ENCODE peak calls at places on chromosomes 5 and 9, in nine cellular contexts. A, J, M, H, X, K, U, Y and L are unnamed samples.

GRCh38 chr9:115157245-115157674 is 39.3 kb upstream of the TNC start:
- DNase-seq in A (no peak), J (no peak), M (no peak), H (no peak), X (no peak), K (peak), U (peak), Y (peak), L (no peak)

GRCh38 chr9:17134843-17135577 is at the start of gene CNTLN:
- DNase-seq in A (peak), J (no peak), M (peak), H (peak), X (peak), K (peak), U (peak), Y (peak), L (peak)

GRCh38 chr5:159768243-159768642 is 148.0 kb upstream of the ADRA1B start:
- DNase-seq in A (no peak), J (no peak), M (no peak), H (no peak), X (no peak), K (peak), U (no peak), Y (no peak), L (no peak)

GRCh38 chr9:86354882-86355399 is 731 bp upstream of the TUT7 start:
- DNase-seq in A (no peak), J (no peak), M (no peak), H (no peak), X (no peak), K (no peak), U (peak), Y (no peak), L (no peak)

GRCh38 chr5:39201160-39201794 is 18.1 kb downstream of the FYB1 start:
- DNase-seq in A (no peak), J (no peak), M (no peak), H (no peak), X (no peak), K (no peak), U (no peak), Y (no peak), L (no peak)

GRCh38 chr9:2616726-2617377 is 4.7 kb upstream of the VLDLR start:
- DNase-seq in A (no peak), J (peak), M (no peak), H (no peak), X (no peak), K (no peak), U (no peak), Y (no peak), L (no peak)

GRCh38 chr9:98318041-98318790 is 62.8 kb upstream of the TBC1D2 start:
- DNase-seq in A (no peak), J (no peak), M (no peak), H (no peak), X (no peak), K (no peak), U (no peak), Y (no peak), L (no peak)

GRCh38 chr9:20914556-20914955 is 116.9 kb downstream of the HACD4 start:
- DNase-seq in A (no peak), J (no peak), M (no peak), H (no peak), X (no peak), K (no peak), U (no peak), Y (no peak), L (no peak)

GRCh38 chr9:111952559-111952958 is 55.9 kb downstream of the UGCG start:
- DNase-seq in A (no peak), J (no peak), M (no peak), H (no peak), X (no peak), K (peak), U (peak), Y (no peak), L (peak)

GRCh38 chr9:27202056-27202455 is 93.0 kb downstream of the TEK start:
- DNase-seq in A (no peak), J (no peak), M (no peak), H (no peak), X (no peak), K (no peak), U (no peak), Y (no peak), L (no peak)

GRCh38 chr9:27194401-27195091 is 85.5 kb downstream of the TEK start:
- DNase-seq in A (peak), J (no peak), M (no peak), H (no peak), X (no peak), K (peak), U (peak), Y (peak), L (peak)

GRCh38 chr9:27195191-27195590 is 86.2 kb downstream of the TEK start:
- DNase-seq in A (no peak), J (no peak), M (no peak), H (no peak), X (no peak), K (peak), U (no peak), Y (no peak), L (no peak)

GRCh38 chr9:27196383-27196782 is 87.4 kb downstream of the TEK start:
- DNase-seq in A (no peak), J (no peak), M (no peak), H (no peak), X (no peak), K (no peak), U (no peak), Y (no peak), L (no peak)

GRCh38 chr9:27198175-27198574 is 89.2 kb downstream of the TEK start:
- DNase-seq in A (no peak), J (no peak), M (no peak), H (no peak), X (no peak), K (peak), U (peak), Y (no peak), L (no peak)
- H3K4me3 ChIP-seq in A (no peak), J (no peak), M (no peak), H (no peak), X (no peak), K (no peak), U (no peak), Y (no peak), L (no peak)

DNA sequence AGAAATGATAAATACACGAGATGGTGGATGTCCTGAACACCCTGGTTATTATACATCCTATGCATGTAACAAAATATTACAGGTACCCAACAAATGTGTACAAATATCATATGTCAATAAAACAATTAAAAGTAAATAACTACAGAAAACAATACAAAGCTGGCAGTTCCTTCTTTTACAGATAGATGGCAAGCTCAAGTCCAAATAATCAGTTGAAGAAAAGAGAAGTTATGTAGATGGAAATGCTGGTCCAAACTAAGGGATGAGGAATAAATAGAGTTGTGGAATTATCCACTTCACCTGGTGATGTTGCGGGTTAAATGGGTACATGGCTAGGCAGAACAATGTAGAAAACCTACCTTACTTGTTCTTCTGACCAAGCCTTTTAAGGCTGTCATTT is 79.4 kb downstream of the PALM2AKAP2 start:
- DNase-seq in A (no peak), J (no peak), M (no peak), H (no peak), X (no peak), K (peak), U (no peak), Y (no peak), L (no peak)
- TF ChIP-seq CTCF in A (no peak), J (peak), M (peak), H (peak), X (peak), K (peak), U (peak), Y (peak), L (peak)

GRCh38 chr9:35790385-35791291 is 753 bp upstream of the NPR2 start:
- DNase-seq in A (peak), J (no peak), M (peak), H (no peak), X (peak), K (peak), U (peak), Y (peak), L (peak)
- H3K4me3 ChIP-seq in A (peak), J (no peak), M (peak), H (peak), X (peak), K (no peak), U (no peak), Y (no peak), L (peak)

GRCh38 chr9:27573699-27574265 is 501 bp upstream of the C9orf72 start:
- DNase-seq in A (peak), J (peak), M (peak), H (peak), X (peak), K (peak), U (peak), Y (peak), L (peak)
- TF ChIP-seq CTCF in A (no peak), J (no peak), M (no peak), H (peak), X (peak), K (no peak), U (no peak), Y (no peak), L (no peak)

GRCh38 chr5:174799146-174799545 is 74.8 kb downstream of the MSX2 start:
- DNase-seq in A (no peak), J (no peak), M (no peak), H (no peak), X (no peak), K (peak), U (peak), Y (peak), L (peak)
- H3K4me3 ChIP-seq in A (no peak), J (no peak), M (no peak), H (no peak), X (no peak), K (no peak), U (no peak), Y (peak), L (no peak)

GRCh38 chr9:16039103-16039987 is 486.5 kb downstream of the CCDC171 start:
- DNase-seq in A (no peak), J (no peak), M (peak), H (no peak), X (peak), K (no peak), U (peak), Y (no peak), L (no peak)
- TF ChIP-seq CTCF in A (peak), J (peak), M (peak), H (peak), X (peak), K (no peak), U (peak), Y (peak), L (no peak)

DNA sequence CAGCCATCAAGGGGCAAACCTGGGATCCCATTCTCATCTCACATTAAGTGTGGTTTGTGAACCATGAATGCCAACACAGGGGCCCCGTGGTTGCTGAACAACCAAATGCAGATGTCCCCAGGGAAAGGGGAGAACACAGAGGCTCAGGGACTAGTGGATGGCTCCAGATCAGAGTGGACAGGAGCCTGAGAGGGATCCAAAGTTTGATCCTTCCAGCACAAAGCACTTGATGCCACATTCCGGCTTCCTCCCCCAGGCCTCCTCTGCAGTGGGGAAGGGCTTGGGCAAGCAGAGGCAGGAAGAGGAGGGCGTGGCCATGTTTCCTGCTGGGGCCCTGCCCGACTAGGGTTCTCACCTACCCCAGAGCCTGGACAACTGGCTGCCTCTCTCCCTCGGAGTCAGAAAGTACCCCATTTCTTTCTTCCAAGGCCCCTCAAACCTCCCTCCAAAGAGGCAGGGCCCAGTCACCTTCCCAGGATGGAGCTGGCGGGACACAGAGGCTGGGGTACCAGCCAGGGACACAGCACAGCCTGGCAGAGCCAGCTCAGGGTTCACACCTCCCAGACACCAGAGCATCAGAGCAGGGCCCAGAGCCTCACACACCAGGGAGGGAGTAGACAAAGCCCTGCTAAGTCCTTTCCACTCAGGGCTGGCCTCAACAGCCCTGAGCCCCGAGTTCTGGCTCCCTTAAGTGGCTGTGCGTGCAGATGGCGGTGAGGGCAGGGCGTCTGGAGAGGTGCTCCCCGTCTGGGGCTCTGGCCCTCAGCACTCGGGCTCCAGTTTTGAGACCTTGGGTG is 4.3 kb upstream of the RNF44 start:
- DNase-seq in A (no peak), J (no peak), M (peak), H (no peak), X (no peak), K (peak), U (no peak), Y (no peak), L (no peak)
- H3K4me3 ChIP-seq in A (no peak), J (peak), M (no peak), H (no peak), X (no peak), K (no peak), U (no peak), Y (no peak), L (no peak)

DNA sequence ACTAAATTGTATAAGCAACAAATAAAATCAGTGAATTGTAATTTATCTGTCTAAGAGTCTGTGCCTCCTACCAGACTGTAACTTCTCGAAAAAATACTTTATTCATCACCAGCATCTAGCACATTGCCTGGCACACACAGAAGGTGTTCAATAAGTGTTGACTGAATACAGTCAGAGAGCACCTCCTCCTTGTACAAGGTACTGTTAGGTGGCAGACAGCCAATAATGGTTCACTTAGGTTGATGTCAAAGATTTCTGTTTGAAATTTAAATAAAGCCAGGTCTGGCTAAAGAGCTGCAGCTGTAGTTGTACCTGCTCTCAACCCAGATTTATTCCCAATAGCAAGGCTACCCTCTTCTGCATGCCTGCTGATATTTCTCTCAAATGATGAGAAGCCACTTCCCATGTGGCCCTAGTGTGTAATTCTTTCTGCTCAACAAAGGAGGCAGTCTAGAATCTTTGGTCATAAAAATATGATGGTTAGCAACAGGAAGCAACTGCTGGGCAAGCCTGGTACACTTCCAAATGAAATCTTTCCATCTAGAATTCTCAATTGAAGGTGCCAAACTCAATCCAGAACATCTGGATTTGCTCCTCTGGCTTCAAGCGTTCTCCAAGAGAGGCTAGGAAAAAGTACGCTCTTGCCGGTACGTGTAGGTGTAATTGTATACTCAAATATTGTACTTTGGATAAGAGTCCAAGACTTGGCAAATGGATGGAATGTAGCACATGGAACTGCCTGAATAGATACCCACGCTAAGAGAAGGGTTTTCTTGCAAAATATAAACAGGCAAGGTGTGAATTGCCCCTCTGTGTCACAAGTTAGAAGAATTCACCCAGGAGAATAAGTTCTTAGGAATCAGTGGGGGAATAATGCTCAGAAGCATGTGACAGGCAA is 95.6 kb downstream of the NR6A1 start:
- DNase-seq in A (no peak), J (no peak), M (no peak), H (no peak), X (no peak), K (no peak), U (no peak), Y (no peak), L (no peak)
- TF ChIP-seq CTCF in A (no peak), J (no peak), M (no peak), H (no peak), X (no peak), K (no peak), U (no peak), Y (no peak), L (no peak)

DNA sequence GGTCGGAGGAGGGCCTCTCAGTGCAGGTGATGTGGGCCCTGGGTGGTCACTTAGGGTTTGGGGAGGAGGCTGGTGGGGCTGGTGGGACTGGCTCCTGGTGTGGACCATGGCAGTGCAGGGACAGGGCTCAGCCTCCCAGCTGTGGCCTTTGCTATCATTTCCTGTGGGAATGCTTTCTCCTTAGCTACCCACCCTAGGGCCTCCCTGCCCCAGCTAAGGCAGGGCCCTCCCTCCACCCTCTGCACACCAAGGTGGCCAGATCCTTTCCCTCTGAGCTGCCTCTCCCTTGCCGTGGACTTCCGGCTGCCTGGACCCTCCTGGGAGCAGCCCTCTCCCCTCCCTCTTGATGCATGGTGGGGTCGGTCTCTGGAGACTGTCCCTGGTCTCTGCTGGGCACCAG is 22.7 kb upstream of the ARSI start:
- DNase-seq in A (no peak), J (no peak), M (no peak), H (no peak), X (no peak), K (no peak), U (no peak), Y (no peak), L (no peak)
- H3K4me3 ChIP-seq in A (no peak), J (no peak), M (no peak), H (no peak), X (no peak), K (no peak), U (no peak), Y (no peak), L (no peak)